ENCODE peak calls at places on chromosome 4, in seven cellular contexts. J is prostate gland; N is stromal cell of bone marrow; E is neuronal stem cell; H is stimulated activated naive CD4-positive, alpha-beta T cell treated with Interleukin-2 at 50 U/mL for 16 hours; K is lower leg skin; A is neural crest cell. Y is an unnamed sample.
A peak's percentile ranks its signal among the peaks of the same experiment; 100 is the strongest.

GRCh38 chr4:74014332-74014731 is 15.9 kb upstream of the CXCL5 start:
- DNase-seq in J (no peak), N (no peak), E (no peak), H (no peak), K (no peak), A (no peak), Y (no peak)

GRCh38 chr4:152707632-152708031 is 27.8 kb upstream of the TMEM154 start:
- DNase-seq in J (no peak), N (no peak), E (no peak), H (no peak), K (no peak), A (no peak), Y (no peak)

GRCh38 chr4:157043131-157043530 is 32.8 kb upstream of the GLRB start:
- DNase-seq in J (no peak), N (no peak), E (peak; percentile 5), H (no peak), K (no peak), A (no peak), Y (no peak)

GRCh38 chr4:114043116-114043515 is 63.7 kb upstream of the ARSJ start:
- DNase-seq in J (no peak), N (no peak), E (no peak), H (no peak), K (no peak), A (no peak), Y (no peak)

GRCh38 chr4:118968813-118969212 is 80.2 kb downstream of the SYNPO2 start:
- DNase-seq in J (no peak), N (no peak), E (no peak), H (no peak), K (no peak), A (no peak), Y (no peak)

GRCh38 chr4:72031868-72032619 is at the start of gene NPFFR2:
- DNase-seq in J (no peak), N (no peak), E (peak; percentile 29), H (no peak), K (no peak), A (peak; percentile 45), Y (peak; percentile 42)

GRCh38 chr4:108881190-108881589 is 118.3 kb upstream of the ETNPPL start:
- DNase-seq in J (no peak), N (no peak), E (peak; percentile 23), H (no peak), K (no peak), A (no peak), Y (no peak)

GRCh38 chr4:59571805-59572430 is 1628.2 kb upstream of the ADGRL3 start:
- DNase-seq in J (no peak), N (no peak), E (no peak), H (no peak), K (no peak), A (no peak), Y (no peak)